ENCODE peak calls at places on chromosome 15, in five cellular contexts. One of them, this sample, is unnamed. For H3K27me3, the result is how much of the 10 kb centered on the place peaks cover.

GRCh38 chr15:73335026-73335425 is 33.7 kb downstream of the HCN4 start:
- DNase-seq in brain microvascular endothelial cell: no peak
- DNase-seq in bronchial epithelial cell: no peak
- DNase-seq in CD4-positive, alpha-beta memory T cell: no peak
- DNase-seq in AG04450: no peak
- DNase-seq in this sample: peak

GRCh38 chr15:37135225-37135624 is 34.9 kb upstream of the MEIS2 start:
- DNase-seq in brain microvascular endothelial cell: no peak
- DNase-seq in bronchial epithelial cell: peak
- DNase-seq in CD4-positive, alpha-beta memory T cell: no peak
- DNase-seq in AG04450: no peak
- DNase-seq in this sample: no peak

GRCh38 chr15:92846716-92847115 is 53.4 kb upstream of the CHD2 start:
- DNase-seq in brain microvascular endothelial cell: no peak
- DNase-seq in bronchial epithelial cell: no peak
- DNase-seq in CD4-positive, alpha-beta memory T cell: no peak
- DNase-seq in AG04450: peak
- DNase-seq in this sample: no peak

GRCh38 chr15:70451861-70452653 is 311.3 kb downstream of the UACA start:
- DNase-seq in brain microvascular endothelial cell: no peak
- DNase-seq in bronchial epithelial cell: no peak
- DNase-seq in CD4-positive, alpha-beta memory T cell: peak
- DNase-seq in AG04450: no peak
- DNase-seq in this sample: no peak

GRCh38 chr15:40543082-40543481 is 21.8 kb downstream of the CCDC32 start:
- DNase-seq in brain microvascular endothelial cell: no peak
- DNase-seq in bronchial epithelial cell: no peak
- DNase-seq in CD4-positive, alpha-beta memory T cell: no peak
- DNase-seq in AG04450: no peak
- DNase-seq in this sample: no peak

GRCh38 chr15:41564286-41564959 is 5.4 kb downstream of the TYRO3 start:
- DNase-seq in brain microvascular endothelial cell: no peak
- DNase-seq in bronchial epithelial cell: no peak
- DNase-seq in CD4-positive, alpha-beta memory T cell: no peak
- DNase-seq in AG04450: no peak
- DNase-seq in this sample: no peak

GRCh38 chr15:40130799-40131502 is 22.3 kb upstream of the BMF start:
- DNase-seq in brain microvascular endothelial cell: no peak
- DNase-seq in bronchial epithelial cell: no peak
- DNase-seq in CD4-positive, alpha-beta memory T cell: no peak
- DNase-seq in AG04450: no peak
- DNase-seq in this sample: no peak

GRCh38 chr15:64891546-64891945 is 20.2 kb upstream of the ANKDD1A start:
- DNase-seq in brain microvascular endothelial cell: no peak
- DNase-seq in bronchial epithelial cell: no peak
- DNase-seq in CD4-positive, alpha-beta memory T cell: no peak
- DNase-seq in AG04450: no peak
- DNase-seq in this sample: no peak

GRCh38 chr15:72740202-72740601 is 43.4 kb downstream of the ADPGK start:
- DNase-seq in brain microvascular endothelial cell: no peak
- DNase-seq in bronchial epithelial cell: no peak
- DNase-seq in CD4-positive, alpha-beta memory T cell: peak
- DNase-seq in AG04450: no peak
- DNase-seq in this sample: no peak

GRCh38 chr15:62782100-62782791 is 260.3 kb upstream of the TPM1 start:
- DNase-seq in brain microvascular endothelial cell: peak
- DNase-seq in bronchial epithelial cell: peak
- DNase-seq in CD4-positive, alpha-beta memory T cell: no peak
- DNase-seq in AG04450: peak
- DNase-seq in this sample: peak

GRCh38 chr15:32870240-32871033 is 152.6 kb downstream of the GREM1 start:
- DNase-seq in brain microvascular endothelial cell: peak
- DNase-seq in bronchial epithelial cell: peak
- DNase-seq in CD4-positive, alpha-beta memory T cell: no peak
- DNase-seq in AG04450: peak
- DNase-seq in this sample: no peak

GRCh38 chr15:92963794-92964193 is 63.7 kb downstream of the CHD2 start:
- DNase-seq in brain microvascular endothelial cell: no peak
- DNase-seq in bronchial epithelial cell: no peak
- DNase-seq in CD4-positive, alpha-beta memory T cell: no peak
- DNase-seq in AG04450: no peak
- DNase-seq in this sample: no peak

GRCh38 chr15:72184165-72184811 is 13.3 kb downstream of the GRAMD2A start:
- DNase-seq in brain microvascular endothelial cell: no peak
- DNase-seq in bronchial epithelial cell: no peak
- DNase-seq in CD4-positive, alpha-beta memory T cell: no peak
- DNase-seq in AG04450: no peak
- DNase-seq in this sample: peak

GRCh38 chr15:26889298-26889898 is 22.5 kb downstream of the GABRA5 start:
- DNase-seq in brain microvascular endothelial cell: peak
- DNase-seq in bronchial epithelial cell: peak
- DNase-seq in CD4-positive, alpha-beta memory T cell: peak
- DNase-seq in AG04450: peak
- DNase-seq in this sample: no peak

GRCh38 chr15:58537033-58537432 is 105.2 kb downstream of the LIPC start:
- DNase-seq in brain microvascular endothelial cell: no peak
- DNase-seq in bronchial epithelial cell: no peak
- DNase-seq in CD4-positive, alpha-beta memory T cell: no peak
- DNase-seq in AG04450: no peak
- DNase-seq in this sample: no peak

GRCh38 chr15:64894395-64895056 is 17.2 kb upstream of the ANKDD1A start:
- DNase-seq in brain microvascular endothelial cell: no peak
- DNase-seq in bronchial epithelial cell: no peak
- DNase-seq in CD4-positive, alpha-beta memory T cell: peak
- DNase-seq in AG04450: no peak
- DNase-seq in this sample: no peak

GRCh38 chr15:51126842-51127241 is 32.1 kb upstream of the TNFAIP8L3 start:
- DNase-seq in brain microvascular endothelial cell: no peak
- DNase-seq in bronchial epithelial cell: no peak
- DNase-seq in CD4-positive, alpha-beta memory T cell: no peak
- DNase-seq in AG04450: no peak
- DNase-seq in this sample: no peak

GRCh38 chr15:93033434-93034045 is 55.5 kb downstream of the RGMA start:
- DNase-seq in brain microvascular endothelial cell: no peak
- DNase-seq in bronchial epithelial cell: no peak
- DNase-seq in CD4-positive, alpha-beta memory T cell: no peak
- DNase-seq in AG04450: no peak
- DNase-seq in this sample: no peak

GRCh38 chr15:69074011-69074842 is 59.7 kb downstream of the NOX5 start:
- DNase-seq in brain microvascular endothelial cell: peak
- DNase-seq in bronchial epithelial cell: peak
- DNase-seq in CD4-positive, alpha-beta memory T cell: no peak
- DNase-seq in AG04450: no peak
- DNase-seq in this sample: peak

GRCh38 chr15:75721462-75721922 is 8.8 kb upstream of the CSPG4 start:
- DNase-seq in brain microvascular endothelial cell: no peak
- DNase-seq in bronchial epithelial cell: no peak
- DNase-seq in CD4-positive, alpha-beta memory T cell: no peak
- DNase-seq in AG04450: no peak
- DNase-seq in this sample: peak

GRCh38 chr15:62506217-62506805 is 341.2 kb upstream of the C2CD4B start:
- DNase-seq in brain microvascular endothelial cell: peak
- DNase-seq in bronchial epithelial cell: peak
- DNase-seq in CD4-positive, alpha-beta memory T cell: no peak
- DNase-seq in AG04450: peak
- DNase-seq in this sample: no peak

GRCh38 chr15:94305133-94305532 is 73.8 kb downstream of the MCTP2 start:
- DNase-seq in brain microvascular endothelial cell: no peak
- DNase-seq in bronchial epithelial cell: peak
- DNase-seq in CD4-positive, alpha-beta memory T cell: peak
- DNase-seq in AG04450: no peak
- DNase-seq in this sample: no peak

GRCh38 chr15:36901012-36901411 is 199.3 kb downstream of the MEIS2 start:
- DNase-seq in brain microvascular endothelial cell: no peak
- DNase-seq in bronchial epithelial cell: no peak
- DNase-seq in CD4-positive, alpha-beta memory T cell: no peak
- DNase-seq in AG04450: no peak
- DNase-seq in this sample: no peak

GRCh38 chr15:66649235-66649984 is 52.6 kb upstream of the SMAD6 start:
- DNase-seq in brain microvascular endothelial cell: no peak
- DNase-seq in bronchial epithelial cell: no peak
- DNase-seq in CD4-positive, alpha-beta memory T cell: no peak
- DNase-seq in AG04450: no peak
- DNase-seq in this sample: peak

GRCh38 chr15:52232327-52232726 is 41.1 kb upstream of the GNB5 start:
- DNase-seq in brain microvascular endothelial cell: no peak
- DNase-seq in bronchial epithelial cell: no peak
- DNase-seq in CD4-positive, alpha-beta memory T cell: no peak
- DNase-seq in AG04450: no peak
- DNase-seq in this sample: no peak

GRCh38 chr15:61028427-61028826 is 200.7 kb downstream of the RORA start:
- DNase-seq in brain microvascular endothelial cell: no peak
- DNase-seq in bronchial epithelial cell: no peak
- DNase-seq in CD4-positive, alpha-beta memory T cell: no peak
- DNase-seq in AG04450: no peak
- DNase-seq in this sample: no peak

GRCh38 chr15:46848704-46849103 is 868.6 kb upstream of the SEMA6D start:
- DNase-seq in brain microvascular endothelial cell: no peak
- DNase-seq in bronchial epithelial cell: peak
- DNase-seq in CD4-positive, alpha-beta memory T cell: no peak
- DNase-seq in AG04450: no peak
- DNase-seq in this sample: peak

GRCh38 chr15:73881539-73882320 is 8.4 kb downstream of the TBC1D21 start:
- DNase-seq in brain microvascular endothelial cell: no peak
- DNase-seq in bronchial epithelial cell: no peak
- DNase-seq in CD4-positive, alpha-beta memory T cell: no peak
- DNase-seq in AG04450: no peak
- DNase-seq in this sample: no peak

GRCh38 chr15:42033214-42033873 is 12.5 kb upstream of the PLA2G4E start:
- DNase-seq in brain microvascular endothelial cell: no peak
- DNase-seq in bronchial epithelial cell: no peak
- DNase-seq in CD4-positive, alpha-beta memory T cell: no peak
- DNase-seq in AG04450: no peak
- DNase-seq in this sample: no peak

GRCh38 chr15:99496302-99496629 is 69.5 kb upstream of the MEF2A start:
- DNase-seq in brain microvascular endothelial cell: no peak
- DNase-seq in bronchial epithelial cell: no peak
- DNase-seq in CD4-positive, alpha-beta memory T cell: no peak
- DNase-seq in AG04450: no peak
- DNase-seq in this sample: no peak

GRCh38 chr15:99495430-99496301 is 70.1 kb upstream of the MEF2A start:
- DNase-seq in brain microvascular endothelial cell: no peak
- DNase-seq in bronchial epithelial cell: no peak
- DNase-seq in CD4-positive, alpha-beta memory T cell: no peak
- DNase-seq in AG04450: no peak
- DNase-seq in this sample: no peak

GRCh38 chr15:99493461-99493860 is 72.3 kb upstream of the MEF2A start:
- DNase-seq in brain microvascular endothelial cell: no peak
- DNase-seq in bronchial epithelial cell: no peak
- DNase-seq in CD4-positive, alpha-beta memory T cell: no peak
- DNase-seq in AG04450: no peak
- DNase-seq in this sample: no peak

GRCh38 chr15:99492275-99492674 is 73.5 kb upstream of the MEF2A start:
- DNase-seq in brain microvascular endothelial cell: no peak
- DNase-seq in bronchial epithelial cell: no peak
- DNase-seq in CD4-positive, alpha-beta memory T cell: no peak
- DNase-seq in AG04450: no peak
- DNase-seq in this sample: no peak

DNA sequence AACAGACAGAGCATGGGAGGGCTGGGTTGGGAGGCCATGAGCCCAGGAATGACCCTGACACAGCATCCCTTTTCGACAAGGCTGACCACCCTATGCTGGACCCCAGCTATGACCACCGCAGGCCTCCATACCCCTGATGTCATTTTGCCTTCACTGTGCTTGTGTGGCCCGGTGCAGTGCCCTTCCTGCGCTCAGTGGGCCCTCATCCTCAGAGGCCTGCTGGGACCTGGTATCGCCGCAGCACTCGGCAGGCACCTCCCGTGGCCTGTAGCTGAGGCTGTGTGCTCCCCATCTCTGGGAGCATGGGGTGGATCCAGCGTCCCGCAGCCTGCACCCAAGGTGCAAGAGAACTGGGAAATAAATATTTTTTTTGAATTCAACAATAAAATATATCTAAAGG is 73.1 kb upstream of the MEF2A start:
- DNase-seq in brain microvascular endothelial cell: no peak
- DNase-seq in bronchial epithelial cell: no peak
- DNase-seq in CD4-positive, alpha-beta memory T cell: no peak
- DNase-seq in AG04450: no peak
- DNase-seq in this sample: no peak
- H3K27me3 ChIP-seq in brain microvascular endothelial cell: under half
- H3K27me3 ChIP-seq in bronchial epithelial cell: under half
- H3K27me3 ChIP-seq in CD4-positive, alpha-beta memory T cell: under half
- H3K27me3 ChIP-seq in AG04450: under half
- H3K27me3 ChIP-seq in this sample: under half

GRCh38 chr15:24747376-24747775 is 71.8 kb downstream of the NPAP1 start:
- DNase-seq in brain microvascular endothelial cell: no peak
- DNase-seq in bronchial epithelial cell: no peak
- DNase-seq in CD4-positive, alpha-beta memory T cell: no peak
- DNase-seq in AG04450: no peak
- DNase-seq in this sample: no peak
- H3K27me3 ChIP-seq in brain microvascular endothelial cell: under half
- H3K27me3 ChIP-seq in bronchial epithelial cell: under half
- H3K27me3 ChIP-seq in CD4-positive, alpha-beta memory T cell: under half
- H3K27me3 ChIP-seq in AG04450: under half
- H3K27me3 ChIP-seq in this sample: under half

GRCh38 chr15:77664428-77664827 is 31.7 kb upstream of the LINGO1 start:
- DNase-seq in brain microvascular endothelial cell: no peak
- DNase-seq in bronchial epithelial cell: no peak
- DNase-seq in CD4-positive, alpha-beta memory T cell: no peak
- DNase-seq in AG04450: no peak
- DNase-seq in this sample: no peak

GRCh38 chr15:77667835-77668234 is 35.1 kb upstream of the LINGO1 start:
- DNase-seq in brain microvascular endothelial cell: no peak
- DNase-seq in bronchial epithelial cell: no peak
- DNase-seq in CD4-positive, alpha-beta memory T cell: no peak
- DNase-seq in AG04450: no peak
- DNase-seq in this sample: no peak

GRCh38 chr15:77666296-77666660 is 33.6 kb upstream of the LINGO1 start:
- DNase-seq in brain microvascular endothelial cell: no peak
- DNase-seq in bronchial epithelial cell: no peak
- DNase-seq in CD4-positive, alpha-beta memory T cell: no peak
- DNase-seq in AG04450: no peak
- DNase-seq in this sample: no peak

GRCh38 chr15:77667351-77667750 is 34.6 kb upstream of the LINGO1 start:
- DNase-seq in brain microvascular endothelial cell: no peak
- DNase-seq in bronchial epithelial cell: no peak
- DNase-seq in CD4-positive, alpha-beta memory T cell: no peak
- DNase-seq in AG04450: no peak
- DNase-seq in this sample: no peak

GRCh38 chr15:77665530-77666295 is 33.0 kb upstream of the LINGO1 start:
- DNase-seq in brain microvascular endothelial cell: no peak
- DNase-seq in bronchial epithelial cell: no peak
- DNase-seq in CD4-positive, alpha-beta memory T cell: no peak
- DNase-seq in AG04450: no peak
- DNase-seq in this sample: no peak
- H3K27me3 ChIP-seq in brain microvascular endothelial cell: under half
- H3K27me3 ChIP-seq in bronchial epithelial cell: under half
- H3K27me3 ChIP-seq in CD4-positive, alpha-beta memory T cell: under half
- H3K27me3 ChIP-seq in AG04450: under half
- H3K27me3 ChIP-seq in this sample: under half

DNA sequence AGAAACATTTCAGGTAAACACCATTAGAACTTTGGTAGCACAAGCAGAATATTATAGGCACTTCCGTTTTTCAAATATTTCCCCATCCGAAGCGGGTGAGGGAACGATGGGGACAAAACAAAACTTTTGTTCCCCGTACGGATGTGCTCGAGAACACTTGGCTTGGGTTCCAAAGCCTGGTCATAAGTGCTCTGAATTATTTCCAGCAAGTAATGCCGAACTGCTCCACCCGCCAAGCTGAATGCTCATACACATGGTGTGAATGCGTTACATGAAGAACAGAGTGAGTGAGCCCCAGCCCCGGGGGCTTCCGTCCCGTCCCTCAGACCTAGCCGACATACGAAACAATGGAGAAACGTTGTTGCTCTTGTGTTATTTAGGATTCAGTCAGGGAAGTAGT is 438.1 kb upstream of the ARRDC4 start:
- DNase-seq in brain microvascular endothelial cell: no peak
- DNase-seq in bronchial epithelial cell: no peak
- DNase-seq in CD4-positive, alpha-beta memory T cell: no peak
- DNase-seq in AG04450: no peak
- DNase-seq in this sample: no peak
- H3K27me3 ChIP-seq in brain microvascular endothelial cell: under half
- H3K27me3 ChIP-seq in bronchial epithelial cell: under half
- H3K27me3 ChIP-seq in CD4-positive, alpha-beta memory T cell: under half
- H3K27me3 ChIP-seq in AG04450: under half
- H3K27me3 ChIP-seq in this sample: under half